ENCODE peak calls at places on chromosome 9, in ten cellular contexts. O is mesothelial cell of epicardium, J is WTC11, Q is esophagus squamous epithelium, H is body of pancreas, S is keratinocyte, T is GM13977, U is A549, N is lung, D is cardiac fibroblast. X is an unnamed sample.

GRCh38 chr9:109857337-109857736 is 77.3 kb downstream of the PALM2AKAP2 start:
- DNase-seq in O (no peak), J (no peak), Q (no peak), H (no peak), S (no peak), T (no peak), U (no peak), N (no peak), D (no peak), X (no peak)

GRCh38 chr9:104997536-104997935 is 69.6 kb upstream of the ABCA1 start:
- DNase-seq in O (no peak), J (no peak), Q (no peak), H (no peak), S (no peak), T (no peak), U (no peak), N (no peak), D (no peak), X (no peak)

GRCh38 chr9:136011703-136012496 is 50.7 kb upstream of the UBAC1 start:
- DNase-seq in O (peak; percentile 26), J (peak; percentile 25), Q (no peak), H (peak; percentile 66), S (no peak), T (no peak), U (no peak), N (peak; percentile 63), D (peak; percentile 97), X (no peak)

GRCh38 chr9:127053908-127054307 is 68.5 kb downstream of the ANGPTL2 start:
- DNase-seq in O (no peak), J (no peak), Q (no peak), H (no peak), S (no peak), T (no peak), U (no peak), N (no peak), D (no peak), X (no peak)

GRCh38 chr9:107969727-107970126 is 480.2 kb upstream of the KLF4 start:
- DNase-seq in O (no peak), J (no peak), Q (no peak), H (no peak), S (no peak), T (no peak), U (no peak), N (no peak), D (no peak), X (no peak)

GRCh38 chr9:93599571-93600403 is 23.4 kb downstream of the PHF2 start:
- DNase-seq in O (no peak), J (no peak), Q (no peak), H (no peak), S (no peak), T (no peak), U (no peak), N (peak; percentile 20), D (no peak), X (no peak)

GRCh38 chr9:18404482-18405029 is 69.4 kb upstream of the ADAMTSL1 start:
- DNase-seq in O (no peak), J (no peak), Q (no peak), H (no peak), S (no peak), T (no peak), U (no peak), N (no peak), D (no peak), X (no peak)

GRCh38 chr9:134459164-134459563 is 132.9 kb downstream of the RXRA start:
- DNase-seq in O (no peak), J (no peak), Q (no peak), H (no peak), S (no peak), T (no peak), U (no peak), N (no peak), D (no peak), X (no peak)

GRCh38 chr9:81848472-81848871 is 79.8 kb upstream of the SPATA31D4 start:
- DNase-seq in O (no peak), J (no peak), Q (no peak), H (no peak), S (no peak), T (no peak), U (no peak), N (no peak), D (peak; percentile 54), X (no peak)

GRCh38 chr9:134591082-134591571 is 50.5 kb upstream of the COL5A1 start:
- DNase-seq in O (no peak), J (no peak), Q (no peak), H (no peak), S (no peak), T (no peak), U (no peak), N (peak; percentile 28), D (peak; percentile 44), X (no peak)

GRCh38 chr9:129098328-129098727 is 12.3 kb downstream of the CRAT start:
- DNase-seq in O (no peak), J (no peak), Q (no peak), H (no peak), S (no peak), T (no peak), U (no peak), N (no peak), D (no peak), X (no peak)

GRCh38 chr9:132699926-132700325 is 29.7 kb downstream of the GTF3C4 start:
- DNase-seq in O (no peak), J (no peak), Q (no peak), H (no peak), S (no peak), T (no peak), U (no peak), N (no peak), D (no peak), X (no peak)

GRCh38 chr9:114518120-114518519 is 12.8 kb upstream of the WHRN start:
- DNase-seq in O (no peak), J (no peak), Q (no peak), H (no peak), S (no peak), T (no peak), U (no peak), N (no peak), D (no peak), X (no peak)

GRCh38 chr9:91253488-91253887 is 108.2 kb downstream of the AUH start:
- DNase-seq in O (no peak), J (no peak), Q (no peak), H (no peak), S (no peak), T (no peak), U (peak; percentile 10), N (no peak), D (no peak), X (peak; percentile 56)
- TF ChIP-seq CTCF in O (no peak), J (no peak), Q (no peak), H (no peak), S (peak; percentile 20), T (no peak), U (no peak), N (no peak), D (peak; percentile 5), X (peak; percentile 15)

GRCh38 chr9:35452481-35452880 is 37.4 kb upstream of the RUSC2 start:
- DNase-seq in O (no peak), J (no peak), Q (no peak), H (no peak), S (no peak), T (no peak), U (no peak), N (no peak), D (no peak), X (no peak)
- TF ChIP-seq CTCF in O (no peak), J (no peak), Q (no peak), H (no peak), S (no peak), T (no peak), U (no peak), N (no peak), D (peak; percentile 42), X (no peak)

DNA sequence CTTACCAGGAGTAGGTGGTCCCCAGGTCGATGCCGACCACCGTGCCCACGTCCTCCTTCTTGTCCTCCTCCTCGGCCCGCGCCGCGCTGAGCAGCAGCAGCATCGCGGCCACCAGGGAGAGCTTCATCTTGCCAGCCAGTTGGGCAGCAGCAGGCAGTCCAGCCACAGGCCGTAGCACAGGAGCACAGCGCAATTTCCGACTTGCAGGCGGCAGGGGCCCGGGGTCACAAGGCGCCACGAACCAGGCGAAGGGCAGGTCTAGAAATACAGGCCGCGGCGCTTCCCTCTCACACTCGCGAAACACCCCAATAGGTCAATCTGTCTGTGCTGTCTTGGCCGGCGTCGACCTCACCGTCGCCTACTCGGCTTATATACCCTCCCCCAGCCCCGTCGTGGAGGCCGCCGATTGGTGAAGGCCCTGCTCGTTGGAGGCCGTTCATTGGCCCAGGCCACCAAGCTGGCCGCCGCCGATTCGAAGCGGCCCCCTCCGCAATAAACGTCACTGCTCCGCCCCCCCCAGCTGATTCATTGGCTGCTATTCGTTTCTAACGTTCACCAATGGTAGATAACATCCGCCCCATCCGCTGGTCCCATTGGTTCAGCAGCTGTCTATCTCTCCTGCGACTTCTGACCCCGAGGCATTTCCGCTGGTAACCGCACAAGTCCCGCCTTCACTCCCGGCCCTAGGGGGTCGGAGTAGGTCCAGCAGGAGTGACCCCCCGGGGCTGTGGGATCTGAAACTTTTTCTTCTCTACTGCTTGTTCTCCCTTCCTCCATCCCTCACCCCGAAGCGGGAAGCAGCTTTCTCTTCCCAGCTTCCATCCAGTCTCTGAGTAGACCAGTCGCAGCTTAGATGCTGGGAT is at the start of gene HSPA5:
- DNase-seq in O (peak; percentile 99), J (peak; percentile 100), Q (peak; percentile 98), H (peak; percentile 100), S (peak; percentile 98), T (peak; percentile 97), U (peak; percentile 99), N (peak; percentile 100), D (peak; percentile 100), X (peak; percentile 100)
- TF ChIP-seq CTCF in O (no peak), J (no peak), Q (no peak), H (no peak), S (no peak), T (no peak), U (no peak), N (no peak), D (peak; percentile 7), X (no peak)

DNA sequence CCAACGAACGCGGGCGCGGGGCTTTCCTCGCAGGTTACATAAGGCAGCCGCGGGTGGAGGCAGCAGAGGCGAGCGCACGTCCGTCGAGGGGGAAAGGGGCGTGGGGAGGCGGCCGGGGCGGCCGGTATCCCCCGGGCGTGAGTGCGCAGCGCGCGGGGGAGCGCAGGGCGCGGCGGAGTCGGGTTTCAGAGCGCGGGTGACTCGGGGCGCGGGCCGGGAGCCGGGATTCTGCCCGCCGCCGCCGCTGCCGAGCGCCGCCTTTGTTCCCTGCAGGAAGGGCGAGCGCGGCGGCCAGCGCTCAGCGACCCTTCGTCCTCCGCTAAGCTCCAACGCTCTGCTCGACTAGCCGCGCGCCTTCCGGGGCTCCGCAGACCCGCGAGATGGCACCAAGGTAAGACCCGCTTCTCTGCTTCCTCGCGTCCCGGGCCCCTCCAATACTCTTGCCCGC is at the start of gene COL15A1:
- DNase-seq in O (peak; percentile 43), J (peak; percentile 64), Q (no peak), H (peak; percentile 27), S (no peak), T (no peak), U (no peak), N (no peak), D (peak; percentile 11), X (no peak)
- TF ChIP-seq CTCF in O (no peak), J (no peak), Q (no peak), H (no peak), S (no peak), T (no peak), U (no peak), N (no peak), D (no peak), X (no peak)

GRCh38 chr9:92501671-92502393 is 19.5 kb upstream of the ASPN start:
- DNase-seq in O (no peak), J (peak; percentile 44), Q (no peak), H (peak; percentile 25), S (peak; percentile 45), T (peak; percentile 22), U (peak; percentile 43), N (no peak), D (peak; percentile 75), X (peak; percentile 22)
- TF ChIP-seq CTCF in O (no peak), J (no peak), Q (peak; percentile 37), H (no peak), S (peak; percentile 77), T (peak; percentile 52), U (peak; percentile 54), N (no peak), D (peak; percentile 66), X (peak; percentile 32)